ENCODE peak calls at places on chromosomes 12 and 14, in six cellular contexts. A, U, E, B, G and R are unnamed samples. For H3K4me1 and H3K27me3, the result is how much of the 10 kb centered on the place peaks cover.

GRCh38 chr14:49954171-49954631 is 61.3 kb downstream of the ARF6 start:
- DNase-seq in A (peak), G (no peak), U (no peak), E (no peak), B (peak), R (no peak)

GRCh38 chr14:59484611-59485174 is 376 bp downstream of the JKAMP start:
- DNase-seq in A (peak), U (no peak), E (no peak), B (no peak), G (no peak), R (no peak)

GRCh38 chr12:124851344-124851743 is 12.3 kb downstream of the SCARB1 start:
- DNase-seq in E (no peak), U (no peak), A (no peak), G (no peak), B (no peak), R (no peak)

GRCh38 chr14:67389261-67389660 is 22.7 kb downstream of the PLEK2 start:
- DNase-seq in A (no peak), B (no peak), G (no peak), U (no peak), E (no peak), R (no peak)

GRCh38 chr12:120972870-120973543 is 5.3 kb upstream of the HNF1A start:
- DNase-seq in U (no peak), E (peak), B (peak), A (no peak), G (no peak), R (peak)

GRCh38 chr12:125256537-125256936 is 191.3 kb downstream of the AACS start:
- DNase-seq in U (no peak), G (no peak), B (no peak), E (no peak), A (no peak), R (no peak)

GRCh38 chr14:96098309-96098998 is 59.3 kb downstream of the C14orf132 start:
- DNase-seq in U (peak), B (peak), G (peak), E (peak), A (peak), R (peak)

GRCh38 chr14:89165189-89165809 is 251.7 kb downstream of the FOXN3 start:
- DNase-seq in U (no peak), A (no peak), B (no peak), G (no peak), E (no peak), R (no peak)

GRCh38 chr14:65137648-65138317 is 35.5 kb upstream of the MAX start:
- DNase-seq in G (no peak), A (peak), U (no peak), E (no peak), B (no peak), R (no peak)

GRCh38 chr14:103074699-103075341 is 9.2 kb upstream of the LBHD2 start:
- DNase-seq in E (peak), B (no peak), U (no peak), A (no peak), G (no peak), R (no peak)

GRCh38 chr14:100116134-100116533 is 43.3 kb downstream of the DEGS2 start:
- DNase-seq in B (no peak), E (no peak), U (no peak), A (no peak), G (no peak), R (no peak)

GRCh38 chr12:62917066-62917465 is 17.9 kb downstream of the PPM1H start:
- DNase-seq in B (no peak), E (no peak), U (no peak), G (no peak), A (no peak), R (no peak)

GRCh38 chr12:45231515-45232145 is 15.7 kb downstream of the ANO6 start:
- DNase-seq in A (peak), U (no peak), B (peak), E (no peak), G (no peak), R (no peak)

DNA sequence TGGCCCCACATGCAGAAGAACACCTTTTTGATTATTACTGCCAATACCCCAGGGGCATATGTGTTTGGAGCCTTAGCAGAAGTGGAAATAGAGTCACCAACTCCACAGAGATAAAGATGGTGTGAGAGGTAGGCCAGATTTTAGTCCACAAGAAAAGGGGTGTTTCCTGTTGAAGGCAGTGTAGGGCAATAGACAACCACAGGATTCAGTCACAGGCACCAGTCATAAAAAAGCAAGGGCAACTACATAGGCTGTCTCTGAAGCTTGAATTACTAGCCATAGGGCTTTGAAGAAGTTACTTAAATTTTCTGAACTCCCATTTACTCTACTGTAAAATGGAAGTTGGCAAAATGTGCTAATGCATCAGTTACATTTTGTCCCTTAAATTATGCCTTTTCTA is 18.9 kb downstream of the ERP27 start:
- DNase-seq in B (no peak), G (no peak), E (no peak), A (no peak), U (no peak), R (no peak)
- H4K91ac ChIP-seq in B (no peak), G (no peak), E (no peak), A (no peak), U (no peak), R (no peak)

DNA sequence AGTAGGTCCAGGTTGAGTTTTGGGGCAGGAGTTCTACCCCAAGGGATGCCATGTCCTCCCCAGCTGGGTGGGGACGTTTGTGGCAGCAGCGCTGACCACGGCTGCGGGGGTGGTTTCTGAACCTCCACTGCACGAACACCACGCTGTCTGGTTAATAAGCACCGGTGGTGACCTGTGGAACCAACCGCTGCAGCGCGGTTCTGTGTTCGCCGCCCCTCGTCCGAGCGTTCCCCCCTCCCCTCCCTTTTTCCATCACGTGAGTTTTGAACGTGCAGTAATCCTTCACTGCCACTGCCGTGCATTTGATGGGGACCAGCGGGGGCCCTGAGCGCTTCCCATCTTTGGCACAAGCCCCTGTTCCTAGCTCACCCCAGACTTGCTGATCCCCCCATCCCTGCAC is 6.4 kb upstream of the ADSS1 start:
- DNase-seq in U (no peak), B (no peak), A (no peak), G (no peak), E (no peak), R (no peak)
- H3K4me1 ChIP-seq in U (under half), B (under half), A (under half), G (under half), E (under half), R (under half)

GRCh38 chr12:54593135-54593534 is 4.7 kb upstream of the PPP1R1A start:
- DNase-seq in B (no peak), G (no peak), E (no peak), U (no peak), A (no peak), R (no peak)
- H3K27me3 ChIP-seq in B (under half), G (under half), E (under half), U (under half), A (under half), R (under half)

GRCh38 chr14:72894323-72894622 is 372 bp upstream of the DPF3 start:
- DNase-seq in A (no peak), E (no peak), G (no peak), U (no peak), B (no peak), R (no peak)

GRCh38 chr14:72892103-72892878 is 1.6 kb downstream of the DPF3 start:
- DNase-seq in A (peak), E (peak), G (no peak), U (no peak), B (peak), R (no peak)

GRCh38 chr14:72892879-72893635 is 844 bp downstream of the DPF3 start:
- DNase-seq in E (no peak), A (no peak), U (peak), G (no peak), B (peak), R (no peak)

GRCh38 chr14:72894623-72895378 is 900 bp upstream of the DPF3 start:
- DNase-seq in G (peak), B (peak), A (no peak), E (peak), U (peak), R (peak)

DNA sequence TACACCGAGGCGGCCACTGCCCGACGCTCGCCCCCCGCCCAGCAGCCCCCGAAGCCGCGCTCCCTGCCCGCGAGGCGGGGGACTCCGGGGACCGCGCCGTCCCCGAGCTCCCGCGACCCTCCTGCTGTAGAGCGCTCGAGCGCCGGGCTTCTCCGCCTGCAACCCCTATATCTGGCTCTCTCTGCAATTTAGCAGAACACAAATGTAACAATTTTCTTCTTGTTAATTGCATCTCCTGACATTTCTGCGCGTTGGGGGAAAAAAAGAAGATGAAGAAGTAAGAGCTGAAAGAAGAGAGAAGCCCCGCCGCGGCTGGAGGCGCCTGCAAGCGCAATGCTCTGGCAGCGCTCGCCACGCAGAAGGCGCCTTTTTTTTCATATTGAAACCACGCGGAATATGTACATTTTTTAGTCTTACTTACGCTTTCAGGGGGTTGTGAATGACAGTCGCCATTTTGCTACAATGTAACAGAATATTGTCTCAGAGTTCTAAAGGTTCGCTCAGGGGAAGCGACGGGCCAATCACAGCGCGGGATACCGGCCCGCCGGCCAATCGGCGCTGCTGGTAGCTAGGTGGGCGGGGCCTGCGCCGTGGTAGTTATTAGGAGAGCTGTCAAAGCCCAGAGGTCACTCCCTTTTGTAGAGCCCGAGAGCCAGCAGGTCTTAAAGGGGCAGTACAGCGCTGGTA is at the start of gene DPF3:
- DNase-seq in G (peak), A (peak), E (peak), B (peak), U (peak), R (peak)
- H4K91ac ChIP-seq in G (no peak), A (peak), E (no peak), B (no peak), U (no peak), R (no peak)

DNA sequence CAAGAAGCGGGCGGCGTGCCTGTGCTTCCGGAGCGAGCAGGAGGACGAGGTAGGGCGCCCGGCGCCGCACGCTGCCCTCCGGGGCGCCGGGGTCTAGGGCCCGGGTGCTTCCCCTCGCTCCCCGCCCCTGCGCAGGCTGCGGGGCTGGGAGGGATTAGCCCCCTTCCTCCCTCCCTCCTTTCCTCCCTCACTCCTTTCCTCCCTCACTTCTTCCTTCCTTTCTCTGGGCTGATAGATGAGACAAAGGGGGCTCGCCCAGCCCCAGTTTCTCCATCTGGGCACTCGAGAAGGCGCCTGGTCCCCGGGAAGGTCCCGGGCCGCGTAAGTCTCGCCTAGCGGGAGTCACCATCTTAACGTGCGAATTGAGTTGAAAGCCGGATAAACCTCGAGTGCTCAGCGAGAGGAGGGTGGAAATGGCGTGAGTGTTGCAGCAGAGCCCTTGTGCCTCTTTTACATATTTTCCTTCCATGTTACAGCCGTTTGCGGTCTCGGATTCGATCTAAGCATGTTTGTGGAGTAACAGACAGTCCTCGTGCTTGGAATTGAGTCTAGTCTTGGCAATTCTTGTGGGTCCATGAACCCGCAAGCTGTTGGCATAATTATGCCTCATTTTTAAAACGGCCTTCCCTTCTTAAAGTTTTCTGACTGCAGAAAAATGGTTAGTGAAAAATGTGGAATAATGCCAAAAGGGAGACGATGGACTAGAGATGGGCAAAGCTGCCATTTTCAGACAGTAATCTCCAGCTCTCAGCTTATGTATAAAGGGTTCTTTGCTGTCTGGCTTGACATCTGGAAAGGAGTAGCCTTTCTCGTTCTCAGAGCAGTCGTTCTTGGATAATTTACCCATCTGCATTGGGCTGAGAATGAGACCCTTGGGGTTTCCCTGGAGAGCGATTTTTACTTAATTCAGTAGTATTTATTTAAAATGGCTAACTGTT is 917 bp downstream of the NUDT4 start:
- DNase-seq in B (peak), E (peak), U (peak), A (peak), G (peak), R (peak)
- H3K4me1 ChIP-seq in B (under half), E (under half), U (under half), A (under half), G (under half), R (under half)

GRCh38 chr12:52606581-52607241 is 5.4 kb upstream of the KRT72 start:
- DNase-seq in A (peak), E (peak), U (no peak), G (no peak), B (no peak), R (no peak)

GRCh38 chr12:52608826-52609630 is 7.8 kb upstream of the KRT72 start:
- DNase-seq in A (no peak), B (no peak), E (peak), G (no peak), U (peak), R (no peak)

GRCh38 chr12:52608161-52608560 is 6.9 kb upstream of the KRT72 start:
- DNase-seq in E (peak), G (no peak), U (no peak), A (no peak), B (no peak), R (no peak)

GRCh38 chr12:52605542-52605941 is 4.3 kb upstream of the KRT72 start:
- DNase-seq in E (no peak), A (no peak), U (peak), G (no peak), B (no peak), R (no peak)

DNA sequence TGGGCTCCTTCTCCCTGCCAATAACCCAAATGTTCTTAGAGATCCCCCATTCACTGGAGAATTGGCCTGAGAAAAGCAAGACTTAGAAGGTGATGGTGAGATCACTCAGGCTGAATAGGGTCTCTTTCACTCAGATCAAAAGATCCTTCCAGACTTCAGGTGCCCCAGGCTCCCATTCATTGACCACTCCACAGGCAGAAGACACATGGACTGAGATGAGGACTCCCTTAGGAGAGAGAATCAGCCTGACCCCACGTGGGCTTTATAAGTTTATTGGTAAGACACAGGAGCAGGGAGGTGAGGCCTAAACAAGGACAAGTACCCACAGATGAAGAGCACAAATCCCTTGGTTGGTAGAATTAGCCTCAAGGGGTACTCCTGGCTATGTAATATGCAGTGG is 6.1 kb upstream of the KRT72 start:
- DNase-seq in U (peak), E (peak), G (no peak), B (no peak), A (no peak), R (no peak)
- H3K27me3 ChIP-seq in U (under half), E (under half), G (under half), B (half or more), A (under half), R (under half)

GRCh38 chr14:81955123-81955522 is 421.5 kb upstream of the SEL1L start:
- DNase-seq in G (no peak), B (no peak), U (no peak), A (no peak), E (no peak), R (no peak)
- H4K91ac ChIP-seq in G (no peak), B (no peak), U (no peak), A (no peak), E (no peak), R (no peak)